ENCODE peak calls at places on chromosomes 2 and 18, in seven cellular contexts. X, J, G, L, R, B and H are unnamed samples. For H3K9me3 and H3K4me1, the result is how much of the 10 kb centered on the place peaks cover.

GRCh38 chr2:213868526-213868925 is 542.3 kb upstream of the VWC2L start:
- DNase-seq in J (no peak), X (no peak), B (no peak), L (no peak), R (no peak), G (no peak), H (no peak)

GRCh38 chr2:109494842-109495241 is 118.9 kb downstream of the SEPTIN10 start:
- DNase-seq in B (no peak), L (no peak), R (no peak), X (no peak), J (peak), G (no peak), H (no peak)

GRCh38 chr2:208440716-208441115 is 34.1 kb downstream of the PTH2R start:
- DNase-seq in G (no peak), B (no peak), X (no peak), R (no peak), L (no peak), J (no peak), H (no peak)

GRCh38 chr2:128573116-128573515 is 254.4 kb upstream of the HS6ST1 start:
- DNase-seq in X (no peak), L (no peak), J (no peak), G (no peak), R (no peak), B (no peak), H (no peak)

GRCh38 chr2:84713441-84713840 is 167.4 kb downstream of the TRABD2A start:
- DNase-seq in R (no peak), J (no peak), L (no peak), X (no peak), B (no peak), G (no peak), H (no peak)

GRCh38 chr18:13051159-13051558 is 60.0 kb downstream of the CEP192 start:
- DNase-seq in X (no peak), G (no peak), R (no peak), L (no peak), B (no peak), J (no peak), H (no peak)

GRCh38 chr18:74023220-74023619 is 124.4 kb downstream of the FBXO15 start:
- DNase-seq in J (no peak), X (no peak), L (no peak), G (no peak), B (no peak), R (no peak), H (no peak)

GRCh38 chr2:66573866-66574265 is 138.9 kb downstream of the MEIS1 start:
- DNase-seq in J (no peak), G (no peak), R (no peak), L (peak), X (no peak), B (no peak), H (no peak)

GRCh38 chr2:16625201-16625729 is 40.4 kb downstream of the CYRIA start:
- DNase-seq in J (peak), B (peak), X (peak), G (peak), R (peak), L (no peak), H (no peak)

GRCh38 chr2:127012868-127013267 is 94.1 kb downstream of the BIN1 start:
- DNase-seq in J (no peak), R (no peak), G (no peak), L (no peak), X (no peak), B (no peak), H (no peak)

GRCh38 chr18:681985-682384 is 24.5 kb downstream of the TYMS start:
- DNase-seq in L (no peak), J (no peak), R (no peak), B (no peak), G (no peak), X (no peak), H (no peak)

GRCh38 chr2:8488001-8488738 is 193.7 kb upstream of the ID2 start:
- DNase-seq in L (no peak), R (no peak), J (peak), B (no peak), G (no peak), X (no peak), H (no peak)

GRCh38 chr18:37397814-37398213 is 167.8 kb downstream of the CELF4 start:
- DNase-seq in J (no peak), G (no peak), L (no peak), X (no peak), B (no peak), R (no peak), H (no peak)

GRCh38 chr2:8607591-8607990 is 74.3 kb upstream of the ID2 start:
- DNase-seq in J (no peak), G (no peak), R (no peak), L (no peak), X (no peak), B (no peak), H (no peak)

GRCh38 chr18:32373995-32374394 is 96.7 kb downstream of the GAREM1 start:
- DNase-seq in L (peak), B (no peak), J (no peak), R (peak), G (peak), X (no peak), H (no peak)

GRCh38 chr2:121360566-121361300 is 75.7 kb upstream of the TFCP2L1 start:
- DNase-seq in R (no peak), B (no peak), L (no peak), J (no peak), X (peak), G (no peak), H (peak)

GRCh38 chr2:127645395-127646291 is at the start of gene GPR17:
- DNase-seq in J (no peak), X (peak), G (no peak), R (no peak), B (no peak), L (peak), H (no peak)

GRCh38 chr2:61177727-61178549 is 15.9 kb downstream of the C2orf74 start:
- DNase-seq in R (peak), L (no peak), X (peak), G (no peak), J (peak), B (peak), H (peak)

GRCh38 chr2:78778756-78779510 is 246.6 kb upstream of the REG3G start:
- DNase-seq in X (no peak), L (no peak), R (no peak), B (no peak), G (no peak), J (no peak), H (no peak)

GRCh38 chr2:88658318-88658717 is 31.1 kb upstream of the EIF2AK3 start:
- DNase-seq in J (no peak), X (no peak), B (no peak), G (no peak), L (no peak), R (no peak), H (no peak)

GRCh38 chr2:34910018-34910417 is 1310.9 kb upstream of the FAM98A start:
- DNase-seq in B (no peak), L (no peak), J (no peak), G (no peak), X (no peak), R (no peak), H (no peak)

GRCh38 chr2:120546077-120546864 is 189.4 kb upstream of the GLI2 start:
- DNase-seq in G (peak), B (peak), X (no peak), J (peak), R (no peak), L (peak), H (peak)

GRCh38 chr2:226726546-226726945 is 73.1 kb downstream of the IRS1 start:
- DNase-seq in B (no peak), X (no peak), R (no peak), L (no peak), J (no peak), G (no peak), H (no peak)

GRCh38 chr2:207288628-207289027 is 122.9 kb upstream of the KLF7 start:
- DNase-seq in J (no peak), L (no peak), G (no peak), X (no peak), B (no peak), R (no peak), H (no peak)

GRCh38 chr2:96788393-96789244 is 27.4 kb upstream of the CNNM3 start:
- DNase-seq in R (peak), G (peak), L (peak), X (no peak), J (peak), B (no peak), H (peak)

GRCh38 chr2:37156071-37156856 is 516 bp downstream of the EIF2AK2 start:
- DNase-seq in R (peak), L (peak), G (peak), J (peak), X (peak), B (peak), H (peak)

GRCh38 chr2:48114256-48114655 is 208.0 kb upstream of the FBXO11 start:
- DNase-seq in G (no peak), J (no peak), R (no peak), B (peak), L (peak), X (no peak), H (no peak)

GRCh38 chr2:219109468-219109867 is 48.7 kb upstream of the IHH start:
- DNase-seq in X (peak), J (no peak), B (no peak), L (peak), R (no peak), G (no peak), H (no peak)

GRCh38 chr2:104078431-104079157 is 775.3 kb upstream of the POU3F3 start:
- DNase-seq in B (no peak), J (no peak), L (peak), G (no peak), R (no peak), X (no peak), H (no peak)

GRCh38 chr2:88627856-88628568 is 748 bp upstream of the EIF2AK3 start:
- DNase-seq in J (peak), G (peak), L (peak), R (peak), B (peak), X (peak), H (peak)

GRCh38 chr2:124149571-124149970 is 124.5 kb downstream of the CNTNAP5 start:
- DNase-seq in L (peak), R (no peak), X (no peak), B (no peak), J (no peak), G (no peak), H (no peak)

GRCh38 chr2:12881952-12882351 is 165.2 kb downstream of the TRIB2 start:
- DNase-seq in J (no peak), B (peak), L (no peak), X (no peak), R (no peak), G (no peak), H (no peak)

GRCh38 chr2:183993052-183993451 is 605.3 kb upstream of the ZNF804A start:
- DNase-seq in B (no peak), X (no peak), J (no peak), L (no peak), R (no peak), G (no peak), H (no peak)

GRCh38 chr2:120587326-120587996 is 148.2 kb upstream of the GLI2 start:
- DNase-seq in B (no peak), L (no peak), G (no peak), X (no peak), R (no peak), J (no peak), H (no peak)

GRCh38 chr2:225437319-225437718 is 37.8 kb downstream of the NYAP2 start:
- DNase-seq in G (no peak), R (no peak), X (no peak), B (no peak), L (no peak), J (no peak), H (no peak)

GRCh38 chr2:14551069-14551468 is 81.4 kb upstream of the LRATD1 start:
- DNase-seq in X (no peak), L (no peak), R (no peak), J (no peak), B (no peak), G (no peak), H (no peak)

GRCh38 chr2:2405780-2406179 is 74.7 kb upstream of the MYT1L start:
- DNase-seq in X (no peak), J (no peak), L (no peak), G (no peak), R (no peak), B (no peak), H (no peak)
- H3K9me3 ChIP-seq in X (under half), J (under half), L (under half), G (under half), R (under half), B (under half), H (under half)

GRCh38 chr2:233355916-233356315 is 1.6 kb downstream of the DGKD start:
- DNase-seq in X (no peak), R (no peak), G (no peak), B (no peak), L (no peak), J (no peak), H (no peak)
- H3K4me1 ChIP-seq in X (under half), R (under half), G (under half), B (under half), L (under half), J (under half), H (half or more)

GRCh38 chr2:174439323-174439722 is 43.8 kb downstream of the SCRN3 start:
- DNase-seq in B (no peak), L (no peak), J (no peak), G (no peak), R (no peak), X (no peak), H (no peak)

GRCh38 chr2:174444761-174445160 is 42.1 kb downstream of the GPR155 start:
- DNase-seq in L (no peak), B (no peak), J (no peak), G (no peak), R (no peak), X (no peak), H (no peak)

GRCh38 chr2:174445248-174445647 is 41.6 kb downstream of the GPR155 start:
- DNase-seq in J (no peak), R (no peak), L (no peak), G (no peak), X (no peak), B (no peak), H (no peak)

GRCh38 chr2:174439950-174440349 is 44.4 kb downstream of the SCRN3 start:
- DNase-seq in L (no peak), R (no peak), J (no peak), X (no peak), B (no peak), G (no peak), H (no peak)

GRCh38 chr2:174442546-174443510 is 44.0 kb downstream of the GPR155 start:
- DNase-seq in L (peak), J (no peak), X (no peak), R (no peak), G (no peak), B (no peak), H (no peak)
- TF ChIP-seq CTCF in L (no peak), J (no peak), X (no peak), R (no peak), G (no peak), B (peak), H (no peak)

DNA sequence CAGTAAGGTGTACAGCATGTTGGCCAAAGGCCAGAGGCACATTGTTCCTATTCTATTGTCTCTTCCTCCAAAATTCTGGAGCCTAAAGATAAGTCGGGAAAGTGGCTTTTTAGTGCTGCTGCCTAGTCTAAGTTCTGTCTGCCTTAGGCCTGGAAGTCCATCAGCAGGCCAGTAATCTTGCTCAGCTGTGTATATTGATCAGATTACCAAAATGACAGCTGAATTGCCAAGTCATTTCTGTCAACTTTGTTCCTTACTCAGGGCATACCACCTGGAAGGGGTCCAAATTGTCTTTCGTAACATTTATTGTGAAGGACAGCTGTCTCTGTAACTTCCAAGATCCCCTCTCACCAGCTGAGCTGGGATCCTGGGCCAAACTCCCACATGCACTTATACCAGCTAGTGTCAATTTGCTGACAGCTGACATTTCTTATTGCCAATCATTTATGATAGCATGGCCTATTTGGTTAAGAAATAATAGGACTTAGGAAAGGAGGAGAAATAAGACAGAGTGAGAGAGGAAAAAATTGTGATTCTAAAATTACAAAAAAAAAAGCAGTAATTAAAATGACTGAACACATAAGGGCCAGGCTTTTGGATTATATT is 116.8 kb upstream of the FSHR start:
- DNase-seq in G (no peak), R (no peak), L (no peak), B (no peak), J (no peak), X (no peak), H (no peak)
- H3K9me3 ChIP-seq in G (under half), R (under half), L (under half), B (under half), J (under half), X (under half), H (under half)

GRCh38 chr2:240997856-240998705 is at the start of gene SNED1:
- DNase-seq in L (peak), R (peak), X (peak), B (peak), J (peak), G (peak), H (peak)

GRCh38 chr2:240996161-240996833 is 2.1 kb upstream of the SNED1 start:
- DNase-seq in L (no peak), B (no peak), J (peak), X (peak), G (peak), R (no peak), H (peak)

GRCh38 chr2:240998706-240999000 is 235 bp downstream of the SNED1 start:
- DNase-seq in J (no peak), L (no peak), R (no peak), B (no peak), X (no peak), G (no peak), H (no peak)

GRCh38 chr2:240996834-240997140 is 1.6 kb upstream of the SNED1 start:
- DNase-seq in B (no peak), G (no peak), R (peak), J (peak), L (no peak), X (peak), H (no peak)

GRCh38 chr2:240997141-240997855 is 1.1 kb upstream of the SNED1 start:
- DNase-seq in B (no peak), G (peak), R (no peak), J (peak), L (no peak), X (peak), H (peak)
- H3K4me1 ChIP-seq in B (under half), G (under half), R (under half), J (under half), L (under half), X (half or more), H (half or more)